ENCODE peak calls at places on chromosomes 7 and 10, in seven cellular contexts. L is naive thymus-derived CD4-positive, alpha-beta T cell; N is anterior cingulate cortex; I is fibroblast of lung; J is progenitor cell of endocrine pancreas; C is ELR; W is EH. F is an unnamed sample.

GRCh38 chr10:69241575-69241974 is 21.4 kb downstream of the HKDC1 start:
- DNase-seq in C (peak), I (peak), J (no peak), N (no peak), W (peak), L (no peak), F (no peak)

GRCh38 chr10:82866424-82867020 is 991.5 kb downstream of the NRG3 start:
- DNase-seq in I (peak), C (peak), W (peak), L (no peak), J (no peak), N (no peak), F (peak)

GRCh38 chr7:111796671-111797070 is 234.4 kb upstream of the IMMP2L start:
- DNase-seq in W (no peak), L (peak), I (peak), J (no peak), C (peak), N (no peak), F (no peak)

GRCh38 chr10:4506087-4506486 is 319.9 kb upstream of the AKR1E2 start:
- DNase-seq in W (peak), C (peak), L (no peak), I (peak), N (no peak), J (no peak), F (peak)

GRCh38 chr10:119575506-119575905 is 21.3 kb downstream of the TIAL1 start:
- DNase-seq in W (peak), N (no peak), C (peak), J (no peak), I (peak), L (peak), F (peak)

GRCh38 chr7:106277976-106278375 is 6.8 kb downstream of the NAMPT start:
- DNase-seq in L (no peak), J (no peak), C (peak), I (no peak), W (no peak), N (no peak), F (no peak)

GRCh38 chr10:132149917-132150316 is 36.8 kb upstream of the DPYSL4 start:
- DNase-seq in L (no peak), I (no peak), W (no peak), J (no peak), C (no peak), N (no peak), F (no peak)

GRCh38 chr7:16652888-16653287 is 6.9 kb downstream of the BZW2 start:
- DNase-seq in C (no peak), J (no peak), N (no peak), I (no peak), L (no peak), W (no peak), F (no peak)

GRCh38 chr10:103480521-103480920 is 1.5 kb upstream of the CALHM3 start:
- DNase-seq in I (peak), C (peak), L (no peak), N (no peak), J (no peak), W (peak), F (peak)

GRCh38 chr7:148620749-148621372 is 30.3 kb downstream of the C7orf33 start:
- DNase-seq in L (no peak), W (no peak), N (no peak), I (no peak), C (peak), J (no peak), F (no peak)

GRCh38 chr7:69880848-69881247 is 282.6 kb downstream of the AUTS2 start:
- DNase-seq in C (no peak), I (no peak), N (no peak), L (no peak), J (no peak), W (no peak), F (no peak)

GRCh38 chr7:110759069-110759468 is 331.9 kb upstream of the LRRN3 start:
- DNase-seq in C (peak), I (no peak), N (no peak), J (no peak), W (peak), L (no peak), F (no peak)

GRCh38 chr7:138961159-138961558 is 20.0 kb downstream of the KIAA1549 start:
- DNase-seq in L (no peak), J (no peak), C (no peak), I (peak), W (no peak), N (no peak), F (no peak)

GRCh38 chr10:71905164-71905563 is 54.1 kb upstream of the PSAP start:
- DNase-seq in N (no peak), J (no peak), I (no peak), C (no peak), L (no peak), W (no peak), F (no peak)

GRCh38 chr10:76433161-76434005 is 1002.0 kb downstream of the LRMDA start:
- DNase-seq in C (no peak), L (no peak), I (no peak), J (no peak), N (no peak), W (no peak), F (no peak)

GRCh38 chr7:15764986-15765385 is 78.5 kb upstream of the MEOX2 start:
- DNase-seq in I (no peak), N (no peak), C (no peak), W (no peak), J (no peak), L (no peak), F (no peak)

GRCh38 chr10:43120948-43121290 is 17.3 kb upstream of the CSGALNACT2 start:
- DNase-seq in I (no peak), J (no peak), N (no peak), W (peak), C (peak), L (peak), F (no peak)

GRCh38 chr7:94133460-94133859 is 129.3 kb upstream of the BET1 start:
- DNase-seq in J (no peak), C (no peak), L (no peak), W (peak), N (no peak), I (peak), F (no peak)

GRCh38 chr7:2008936-2009540 is 223.7 kb downstream of the MAD1L1 start:
- DNase-seq in C (no peak), N (no peak), J (no peak), L (no peak), I (no peak), W (no peak), F (no peak)

GRCh38 chr7:76155938-76156337 is 45.8 kb upstream of the SRRM3 start:
- DNase-seq in I (peak), N (no peak), C (peak), W (peak), L (no peak), J (no peak), F (no peak)

GRCh38 chr7:131225619-131226101 is 102.0 kb upstream of the MKLN1 start:
- DNase-seq in W (peak), J (no peak), I (peak), C (no peak), N (no peak), L (no peak), F (no peak)

F was measured in hepatic stellate cell.